ENCODE peak calls at places on chromosomes 3 and 15, in five cellular contexts. S is A549, I is IMR-90, T is SK-N-SH, R is GM12878. K is an unnamed sample.

GRCh38 chr15:87144775-87145174 is 1065.1 kb downstream of the AGBL1 start:
- DNase-seq in S (no peak), I (peak), T (peak), R (no peak), K (no peak)

GRCh38 chr3:44235604-44236484 is 5.8 kb upstream of the TOPAZ1 start:
- DNase-seq in S (peak), I (peak), T (peak), R (peak), K (peak)

GRCh38 chr15:64642875-64643274 is 132.5 kb downstream of the RBPMS2 start:
- DNase-seq in S (no peak), I (no peak), T (no peak), R (no peak), K (no peak)

GRCh38 chr3:65170357-65171090 is 482.7 kb upstream of the ADAMTS9 start:
- DNase-seq in S (no peak), I (peak), T (peak), R (no peak), K (peak)

GRCh38 chr15:81890496-81890895 is 155.3 kb downstream of the MEX3B start:
- DNase-seq in S (no peak), I (no peak), T (no peak), R (no peak), K (no peak)

GRCh38 chr3:71563827-71564226 is 19.7 kb downstream of the FOXP1 start:
- DNase-seq in S (no peak), I (no peak), T (no peak), R (peak), K (no peak)

GRCh38 chr3:64240445-64240844 is 15.2 kb upstream of the PRICKLE2 start:
- DNase-seq in S (no peak), I (no peak), T (no peak), R (no peak), K (no peak)

GRCh38 chr15:84762840-84763572 is 14.6 kb downstream of the ZNF592 start:
- DNase-seq in S (no peak), I (no peak), T (no peak), R (no peak), K (no peak)

GRCh38 chr15:91965501-91966180 is 112.1 kb downstream of the SLCO3A1 start:
- DNase-seq in S (peak), I (peak), T (no peak), R (no peak), K (no peak)

GRCh38 chr3:56958879-56959607 is 101.4 kb upstream of the SPATA12 start:
- DNase-seq in S (no peak), I (no peak), T (no peak), R (peak), K (no peak)

GRCh38 chr3:56966104-56966503 is 94.4 kb upstream of the SPATA12 start:
- DNase-seq in S (no peak), I (no peak), T (no peak), R (no peak), K (no peak)

GRCh38 chr3:56960234-56960917 is 100.1 kb upstream of the SPATA12 start:
- DNase-seq in S (no peak), I (no peak), T (no peak), R (peak), K (no peak)

GRCh38 chr3:56962922-56963321 is 97.5 kb upstream of the SPATA12 start:
- DNase-seq in S (no peak), I (no peak), T (no peak), R (no peak), K (no peak)

GRCh38 chr3:56962200-56962599 is 98.3 kb upstream of the SPATA12 start:
- DNase-seq in S (no peak), I (no peak), T (peak), R (no peak), K (no peak)
- TF ChIP-seq RCOR1 in S (no peak), I (no peak), T (peak), R (no peak), K (no peak)

GRCh38 chr15:99485992-99486370 is 79.8 kb upstream of the MEF2A start:
- DNase-seq in S (no peak), I (no peak), T (no peak), R (no peak), K (no peak)

GRCh38 chr15:99487337-99487730 is 78.5 kb upstream of the MEF2A start:
- DNase-seq in S (no peak), I (no peak), T (no peak), R (no peak), K (no peak)

GRCh38 chr15:99482993-99483392 is 82.8 kb upstream of the MEF2A start:
- DNase-seq in S (no peak), I (no peak), T (no peak), R (no peak), K (no peak)

GRCh38 chr15:99485153-99485947 is 80.4 kb upstream of the MEF2A start:
- DNase-seq in S (no peak), I (no peak), T (no peak), R (no peak), K (no peak)

GRCh38 chr15:99486371-99487336 is 79.1 kb upstream of the MEF2A start:
- DNase-seq in S (peak), I (peak), T (peak), R (no peak), K (no peak)
- TF ChIP-seq RCOR1 in S (no peak), I (no peak), T (no peak), R (no peak), K (no peak)

GRCh38 chr3:186949281-186949982 is 19.1 kb downstream of the ST6GAL1 start:
- DNase-seq in S (no peak), I (peak), T (no peak), R (no peak), K (peak)

GRCh38 chr3:186951640-186952552 is 21.6 kb downstream of the ST6GAL1 start:
- DNase-seq in S (no peak), I (no peak), T (no peak), R (no peak), K (no peak)

GRCh38 chr3:186953011-186953487 is 22.7 kb downstream of the ST6GAL1 start:
- DNase-seq in S (no peak), I (peak), T (no peak), R (no peak), K (no peak)

GRCh38 chr3:186946756-186947375 is 16.5 kb downstream of the ST6GAL1 start:
- DNase-seq in S (no peak), I (no peak), T (no peak), R (no peak), K (no peak)

DNA sequence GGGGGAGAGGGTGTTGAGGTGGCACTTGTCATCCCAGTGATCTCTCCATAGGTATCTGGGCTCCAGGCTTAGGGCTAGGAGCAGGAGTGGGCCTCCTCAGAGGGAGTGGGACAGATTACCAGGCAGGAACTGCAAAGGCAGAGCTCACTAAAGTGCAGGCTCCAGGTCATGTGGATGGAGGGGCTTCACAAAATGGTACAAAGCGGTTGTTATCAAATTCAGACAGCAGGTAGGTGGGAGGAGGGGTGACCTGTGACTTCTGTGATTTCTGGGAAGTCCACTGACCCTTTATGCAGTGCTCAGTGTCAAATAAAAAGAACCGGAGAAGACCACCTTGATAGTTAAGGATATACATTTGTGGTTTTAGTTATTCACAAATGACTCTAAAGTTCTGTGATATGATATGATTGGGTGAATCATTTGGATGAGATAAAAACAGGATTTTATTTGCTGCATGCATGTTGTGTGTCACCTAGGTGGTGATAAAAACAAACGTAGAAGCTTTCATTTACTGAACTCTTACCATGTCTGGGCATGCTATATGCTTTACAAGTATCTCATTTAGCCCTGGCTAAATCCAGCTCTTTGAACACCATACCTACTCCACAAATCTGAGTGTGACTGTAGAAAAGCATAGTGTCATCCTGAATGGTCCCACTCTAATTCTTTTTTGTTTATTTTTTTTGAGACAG is 20.2 kb downstream of the ST6GAL1 start:
- DNase-seq in S (no peak), I (no peak), T (no peak), R (no peak), K (peak)
- TF ChIP-seq RCOR1 in S (no peak), I (no peak), T (no peak), R (no peak), K (no peak)

GRCh38 chr3:187454416-187454815 is 86.2 kb downstream of the RTP4 start:
- DNase-seq in S (no peak), I (no peak), T (no peak), R (no peak), K (no peak)

GRCh38 chr3:187458383-187458782 is 90.2 kb downstream of the RTP4 start:
- DNase-seq in S (no peak), I (no peak), T (no peak), R (no peak), K (no peak)

GRCh38 chr3:187450791-187451190 is 82.6 kb downstream of the RTP4 start:
- DNase-seq in S (no peak), I (no peak), T (no peak), R (no peak), K (no peak)

GRCh38 chr3:187456268-187456667 is 88.1 kb downstream of the RTP4 start:
- DNase-seq in S (no peak), I (no peak), T (no peak), R (no peak), K (no peak)
- TF ChIP-seq RCOR1 in S (no peak), I (no peak), T (no peak), R (no peak), K (no peak)

GRCh38 chr3:165642761-165643432 is 194.3 kb downstream of the BCHE start:
- DNase-seq in S (peak), I (peak), T (no peak), R (no peak), K (no peak)
- TF ChIP-seq RCOR1 in S (no peak), I (no peak), T (no peak), R (no peak), K (no peak)

DNA sequence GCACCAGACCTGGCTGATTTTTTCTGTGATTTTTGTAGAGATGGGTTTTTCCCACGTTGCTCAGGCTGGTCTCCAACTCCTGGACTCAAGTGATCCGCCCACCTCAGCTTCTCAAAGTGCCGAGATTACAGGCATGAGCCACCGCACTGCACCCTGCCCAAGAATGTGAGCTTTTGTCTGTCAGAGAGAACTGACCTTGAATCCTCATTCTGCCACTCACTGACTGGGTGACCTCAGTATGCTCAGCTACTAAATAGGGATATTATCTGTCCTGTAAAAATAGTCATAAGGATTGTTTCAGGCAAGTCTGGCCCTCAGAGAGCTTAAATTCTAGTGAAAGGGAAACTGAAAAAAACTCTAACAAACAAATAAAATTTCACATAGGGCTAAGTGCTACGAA is 2.1 kb upstream of the RFT1 start:
- DNase-seq in S (no peak), I (no peak), T (no peak), R (no peak), K (no peak)
- TF ChIP-seq RCOR1 in S (no peak), I (no peak), T (no peak), R (no peak), K (no peak)

K was measured in K562.